ENCODE peak calls at places on chromosomes 16 and 17, in five cellular contexts. I is mammary epithelial cell; N is CD8-positive, alpha-beta memory T cell; Y is NCI-H1092; T is HTR-8/SVneo. K is an unnamed sample.

GRCh38 chr17:10155334-10156081 is 42.9 kb downstream of the GAS7 start:
- DNase-seq in N (no peak), T (no peak), I (no peak), Y (no peak), K (no peak)

GRCh38 chr17:79789943-79790804 is 6.7 kb downstream of the CBX8 start:
- DNase-seq in I (no peak), T (peak), N (no peak), Y (no peak), K (peak)

GRCh38 chr16:3651461-3652372 is 2.8 kb upstream of the DNASE1 start:
- DNase-seq in I (no peak), N (no peak), Y (no peak), T (no peak), K (no peak)

GRCh38 chr17:77347544-77347943 is 206.8 kb downstream of the SEC14L1 start:
- DNase-seq in I (no peak), N (no peak), T (no peak), Y (no peak), K (no peak)

GRCh38 chr17:1644493-1645206 is 882 bp downstream of the SCARF1 start:
- DNase-seq in N (no peak), I (peak), Y (no peak), T (peak), K (peak)

GRCh38 chr16:74825016-74825415 is 50.4 kb upstream of the FA2H start:
- DNase-seq in T (no peak), Y (no peak), I (no peak), N (no peak), K (no peak)

GRCh38 chr17:77728022-77728671 is 230.4 kb upstream of the TNRC6C start:
- DNase-seq in N (no peak), T (no peak), Y (peak), I (peak), K (peak)

GRCh38 chr16:53207810-53208752 is 153.3 kb downstream of the CHD9 start:
- DNase-seq in I (peak), T (peak), N (no peak), Y (peak), K (peak)

GRCh38 chr17:81066072-81066471 is 31.1 kb downstream of the BAIAP2 start:
- DNase-seq in T (no peak), I (peak), Y (no peak), N (no peak), K (peak)

GRCh38 chr17:17563530-17563929 is 28.0 kb downstream of the PEMT start:
- DNase-seq in Y (no peak), T (no peak), I (no peak), N (no peak), K (no peak)

GRCh38 chr17:27247071-27247957 is 46.6 kb upstream of the WSB1 start:
- DNase-seq in I (peak), N (no peak), Y (peak), T (peak), K (peak)

GRCh38 chr17:49659983-49660382 is 17.9 kb downstream of the SPOP start:
- DNase-seq in Y (no peak), I (no peak), N (no peak), T (no peak), K (no peak)

GRCh38 chr17:37083461-37083860 is 134.7 kb downstream of the AATF start:
- DNase-seq in Y (no peak), T (no peak), I (no peak), N (no peak), K (no peak)

GRCh38 chr17:39968731-39969130 is 5.9 kb downstream of the GSDMA start:
- DNase-seq in T (no peak), Y (no peak), I (no peak), N (no peak), K (no peak)

GRCh38 chr17:57544834-57545463 is 200.2 kb downstream of the CCDC182 start:
- DNase-seq in T (no peak), I (no peak), N (no peak), Y (no peak), K (no peak)

GRCh38 chr17:73155410-73156165 is 9.2 kb upstream of the SSTR2 start:
- DNase-seq in Y (peak), N (no peak), I (no peak), T (no peak), K (no peak)

GRCh38 chr17:72935984-72936383 is 156.5 kb downstream of the SLC39A11 start:
- DNase-seq in T (no peak), I (no peak), N (no peak), Y (no peak), K (no peak)

GRCh38 chr16:14628806-14629611 is 1.1 kb downstream of the PARN start:
- DNase-seq in T (no peak), Y (no peak), I (peak), N (peak), K (no peak)

GRCh38 chr17:65554568-65555223 is 6.8 kb downstream of the AXIN2 start:
- DNase-seq in I (no peak), Y (peak), N (no peak), T (no peak), K (no peak)

GRCh38 chr17:5892897-5893656 is 177.1 kb upstream of the WSCD1 start:
- DNase-seq in T (no peak), I (no peak), N (no peak), Y (no peak), K (no peak)

GRCh38 chr16:19294156-19294649 is 8.7 kb downstream of the CLEC19A start:
- DNase-seq in I (no peak), N (no peak), T (no peak), Y (no peak), K (no peak)

GRCh38 chr16:79564594-79565210 is 35.8 kb downstream of the MAF start:
- DNase-seq in T (no peak), N (no peak), I (no peak), Y (no peak), K (no peak)